ENCODE peak calls at places on chromosomes 12 and 14, in eight cellular contexts. X, D, J, E, F, I, S and Y are unnamed samples.

GRCh38 chr12:132426349-132427176 is 63.4 kb upstream of the FBRSL1 start:
- DNase-seq in X (no peak), D (no peak), J (no peak), E (no peak), F (no peak), I (no peak), S (no peak), Y (no peak)

GRCh38 chr14:35366521-35366976 is 38.0 kb downstream of the NFKBIA start:
- DNase-seq in X (no peak), D (no peak), J (no peak), E (no peak), F (no peak), I (no peak), S (no peak), Y (no peak)

GRCh38 chr12:42780671-42781070 is 191.1 kb upstream of the PRICKLE1 start:
- DNase-seq in X (no peak), D (no peak), J (no peak), E (no peak), F (no peak), I (no peak), S (no peak), Y (no peak)

GRCh38 chr12:57771271-57771872 is 533 bp downstream of the METTL1 start:
- DNase-seq in X (no peak), D (peak; percentile 90), J (peak; percentile 91), E (no peak), F (peak; percentile 91), I (peak; percentile 91), S (peak; percentile 92), Y (peak; percentile 91)

GRCh38 chr14:94461526-94462218 is 9.1 kb upstream of the SERPINA11 start:
- DNase-seq in X (no peak), D (no peak), J (no peak), E (no peak), F (no peak), I (no peak), S (no peak), Y (no peak)

GRCh38 chr12:29428630-29429029 is 47.7 kb upstream of the ERGIC2 start:
- DNase-seq in X (peak; percentile 65), D (no peak), J (peak; percentile 19), E (peak; percentile 75), F (peak; percentile 95), I (no peak), S (no peak), Y (peak; percentile 90)

GRCh38 chr14:53967606-53968005 is 11.0 kb upstream of the BMP4 start:
- DNase-seq in X (no peak), D (no peak), J (no peak), E (no peak), F (no peak), I (no peak), S (no peak), Y (no peak)

GRCh38 chr12:65779091-65779642 is 45.1 kb upstream of the HMGA2 start:
- DNase-seq in X (peak; percentile 51), D (peak; percentile 58), J (no peak), E (peak; percentile 43), F (peak; percentile 75), I (no peak), S (no peak), Y (peak; percentile 62)

GRCh38 chr14:47507866-47508265 is 167.5 kb downstream of the MDGA2 start:
- DNase-seq in X (no peak), D (no peak), J (no peak), E (no peak), F (no peak), I (no peak), S (no peak), Y (no peak)

GRCh38 chr12:49131051-49131972 is at the start of gene TUBA1B:
- DNase-seq in X (peak; percentile 89), D (peak; percentile 93), J (peak; percentile 96), E (peak; percentile 90), F (peak; percentile 87), I (peak; percentile 91), S (peak; percentile 91), Y (peak; percentile 90)

GRCh38 chr12:7345232-7345631 is 41.4 kb downstream of the ACSM4 start:
- DNase-seq in X (no peak), D (no peak), J (no peak), E (no peak), F (no peak), I (no peak), S (no peak), Y (no peak)

GRCh38 chr14:47277703-47278102 is 397.7 kb downstream of the MDGA2 start:
- DNase-seq in X (peak; percentile 7), D (no peak), J (no peak), E (peak; percentile 17), F (peak; percentile 17), I (no peak), S (peak; percentile 51), Y (peak; percentile 53)

GRCh38 chr14:80055226-80055625 is 156.1 kb downstream of the DIO2 start:
- DNase-seq in X (no peak), D (no peak), J (no peak), E (no peak), F (peak; percentile 3), I (no peak), S (no peak), Y (peak; percentile 37)

GRCh38 chr12:49198431-49199155 is 9.7 kb upstream of the TUBA1A start:
- DNase-seq in X (peak; percentile 88), D (peak; percentile 4), J (no peak), E (peak; percentile 94), F (peak; percentile 87), I (no peak), S (no peak), Y (peak; percentile 73)

DNA sequence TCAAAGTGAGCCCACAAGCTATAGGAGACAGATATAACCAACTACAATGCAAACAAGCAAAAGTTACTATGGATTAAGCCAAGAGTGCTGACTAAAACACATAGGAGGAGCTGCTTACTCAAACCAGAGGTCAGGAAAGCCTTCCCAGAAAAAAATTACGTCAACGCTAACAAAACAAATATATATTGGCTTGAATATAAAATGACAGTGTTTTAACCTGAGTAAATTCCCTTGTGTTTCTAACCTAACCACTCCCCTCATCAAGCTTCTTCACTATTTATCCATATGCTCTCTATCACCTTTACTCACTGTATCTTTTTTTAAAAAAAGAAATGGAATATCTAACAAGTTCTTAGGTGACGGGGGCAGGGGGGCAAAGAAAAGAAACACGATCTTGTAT is 115.9 kb downstream of the MED13L start:
- DNase-seq in X (no peak), D (no peak), J (no peak), E (no peak), F (peak; percentile 59), I (no peak), S (no peak), Y (peak; percentile 81)
- TF ChIP-seq CTCF in X (no peak), D (no peak), J (no peak), E (no peak), F (no peak), I (no peak), S (no peak), Y (no peak)

DNA sequence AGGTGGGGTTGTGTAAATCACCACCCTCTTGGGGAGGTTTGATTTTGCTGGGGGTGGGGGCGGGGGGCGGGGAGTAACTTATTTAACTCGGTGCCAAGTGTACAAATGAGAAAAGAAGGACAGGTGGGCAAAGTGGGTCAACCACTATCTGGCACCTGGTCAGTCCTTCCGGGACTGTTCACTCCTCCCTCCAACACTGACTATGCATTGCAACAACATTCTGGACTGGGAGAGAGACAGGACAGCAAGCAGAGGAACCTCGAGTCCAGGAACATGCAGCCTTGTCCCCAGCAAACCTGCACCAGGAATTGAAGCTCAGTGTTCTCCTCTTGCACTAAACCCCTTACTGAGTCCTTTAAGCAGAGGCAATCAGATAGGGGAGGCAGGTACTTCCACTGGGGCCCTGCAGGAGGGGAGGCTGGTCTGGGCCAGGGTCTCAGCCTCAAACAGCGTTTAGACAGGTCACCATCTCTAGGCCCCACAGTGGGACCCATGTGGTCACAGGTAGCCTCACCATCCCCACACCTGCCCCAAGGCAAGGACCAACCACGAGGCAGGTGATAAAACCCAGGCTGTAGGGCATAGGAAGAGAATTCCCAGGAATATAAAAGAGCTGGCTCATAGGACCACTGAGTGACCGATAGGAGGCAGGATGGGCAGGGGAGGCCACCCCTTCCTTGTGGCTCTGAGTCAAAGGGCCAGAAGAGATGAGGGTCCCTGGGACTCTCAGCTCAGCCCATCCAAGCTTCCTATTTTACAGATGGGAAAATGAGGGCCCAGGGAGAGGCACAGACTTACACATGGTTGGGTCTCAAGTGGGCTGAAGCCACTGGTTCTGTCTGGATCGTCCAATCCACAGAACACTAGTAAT is 9.8 kb downstream of the CCDC85C start:
- DNase-seq in X (no peak), D (no peak), J (no peak), E (no peak), F (no peak), I (no peak), S (no peak), Y (no peak)
- TF ChIP-seq CTCF in X (no peak), D (no peak), J (no peak), E (no peak), F (no peak), I (no peak), S (no peak), Y (no peak)

DNA sequence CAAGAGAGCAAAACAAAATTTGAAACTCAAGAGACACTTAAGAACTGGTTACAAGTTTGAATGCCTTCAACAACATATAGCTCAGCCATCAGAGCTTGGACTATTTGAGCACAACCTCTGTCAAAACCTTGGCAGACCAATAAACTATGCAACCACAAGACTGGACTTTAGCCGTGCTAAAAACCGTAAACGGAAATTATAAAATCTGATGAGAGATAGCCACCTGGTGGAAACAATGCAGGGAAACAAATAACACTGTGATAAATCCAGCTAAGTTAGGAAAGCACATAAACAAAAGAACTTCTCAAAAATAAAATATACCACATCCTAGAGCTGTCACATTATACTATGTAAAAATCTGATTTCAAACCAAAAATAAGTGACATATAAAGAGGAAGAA is 1074.2 kb upstream of the NOVA1 start:
- DNase-seq in X (peak; percentile 85), D (no peak), J (no peak), E (no peak), F (no peak), I (no peak), S (no peak), Y (no peak)
- TF ChIP-seq CTCF in X (peak; percentile 8), D (peak; percentile 31), J (no peak), E (no peak), F (no peak), I (no peak), S (no peak), Y (no peak)

GRCh38 chr12:96167492-96167891 is 26.7 kb upstream of the ELK3 start:
- DNase-seq in X (no peak), D (no peak), J (no peak), E (no peak), F (no peak), I (no peak), S (no peak), Y (peak; percentile 7)

GRCh38 chr12:96172981-96173380 is 21.2 kb upstream of the ELK3 start:
- DNase-seq in X (no peak), D (no peak), J (no peak), E (no peak), F (no peak), I (no peak), S (no peak), Y (no peak)

GRCh38 chr12:96170762-96171161 is 23.4 kb upstream of the ELK3 start:
- DNase-seq in X (no peak), D (no peak), J (no peak), E (no peak), F (no peak), I (no peak), S (no peak), Y (no peak)

GRCh38 chr12:96171905-96172304 is 22.3 kb upstream of the ELK3 start:
- DNase-seq in X (no peak), D (no peak), J (no peak), E (no peak), F (no peak), I (no peak), S (no peak), Y (no peak)

DNA sequence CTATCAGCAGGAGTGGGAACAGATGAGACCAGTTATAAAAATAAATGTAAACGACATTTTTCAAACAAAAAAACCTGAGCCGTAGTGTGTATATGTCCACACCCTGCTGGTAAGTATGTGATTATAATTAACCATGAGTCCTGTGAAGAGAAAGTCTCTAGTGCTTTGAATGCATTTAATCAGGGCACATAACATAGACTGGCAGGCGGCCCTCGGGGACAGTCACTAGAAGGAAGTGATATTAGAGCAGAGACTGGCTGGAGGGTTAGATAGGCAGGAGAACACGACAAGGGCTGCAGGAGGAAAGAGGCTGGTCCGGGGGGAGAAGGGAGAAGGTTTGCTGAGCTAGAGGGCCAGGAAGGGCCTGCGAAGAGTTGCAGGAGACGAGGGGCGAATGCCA is 23.8 kb upstream of the ELK3 start:
- DNase-seq in X (peak; percentile 38), D (no peak), J (no peak), E (no peak), F (no peak), I (no peak), S (no peak), Y (no peak)
- TF ChIP-seq CTCF in X (no peak), D (no peak), J (no peak), E (no peak), F (no peak), I (no peak), S (no peak), Y (no peak)